ENCODE peak calls at places on chromosome 10, in four cellular contexts. N is NB4, I is stomach, T is AG10803. H is an unnamed sample.

GRCh38 chr10:25059990-25060389 is 43.6 kb downstream of the THNSL1 start:
- DNase-seq in T (peak), N (no peak), I (peak), H (peak)

GRCh38 chr10:126315471-126316177 is 72.7 kb downstream of the ADAM12 start:
- DNase-seq in T (peak), I (no peak), N (no peak), H (peak)

GRCh38 chr10:102434251-102434913 is 2.0 kb upstream of the CUEDC2 start:
- DNase-seq in I (no peak), N (peak), T (peak), H (peak)

GRCh38 chr10:86972613-86973380 is 4.5 kb downstream of the ADIRF start:
- DNase-seq in T (no peak), I (no peak), N (no peak), H (no peak)

GRCh38 chr10:127907411-127908105 is 655 bp downstream of the PTPRE start:
- DNase-seq in N (peak), I (peak), T (peak), H (peak)

GRCh38 chr10:9681655-9682054 is 1336.0 kb upstream of the CELF2 start:
- DNase-seq in N (peak), T (no peak), I (no peak), H (no peak)

GRCh38 chr10:79552143-79552542 is 8.1 kb downstream of the SFTPA2 start:
- DNase-seq in N (no peak), T (no peak), I (no peak), H (no peak)

GRCh38 chr10:125329056-125329455 is 168.7 kb upstream of the CTBP2 start:
- DNase-seq in T (no peak), N (no peak), I (no peak), H (no peak)

GRCh38 chr10:65723525-65723924 is 1202.3 kb upstream of the LRRTM3 start:
- DNase-seq in I (no peak), T (no peak), N (peak), H (no peak)

GRCh38 chr10:72108811-72109618 is 20.7 kb upstream of the SPOCK2 start:
- DNase-seq in I (no peak), N (no peak), T (no peak), H (peak)

GRCh38 chr10:73771722-73772279 is 10.0 kb upstream of the CHCHD1 start:
- DNase-seq in I (peak), T (peak), N (peak), H (peak)

GRCh38 chr10:12777840-12778585 is 223.5 kb downstream of the CCDC3 start:
- DNase-seq in N (no peak), I (no peak), T (no peak), H (no peak)

GRCh38 chr10:48800283-48800675 is 115.6 kb downstream of the WDFY4 start:
- DNase-seq in N (peak), T (no peak), I (no peak), H (no peak)

GRCh38 chr10:82089327-82089726 is 214.3 kb downstream of the NRG3 start:
- DNase-seq in T (no peak), N (no peak), I (no peak), H (no peak)

GRCh38 chr10:96413151-96413787 is 54.5 kb upstream of the OPALIN start:
- DNase-seq in T (no peak), N (peak), I (no peak), H (no peak)
- TF ChIP-seq CTCF in T (peak), N (peak), I (no peak), H (no peak)

GRCh38 chr10:121579656-121580055 is 18.6 kb downstream of the FGFR2 start:
- DNase-seq in T (no peak), I (no peak), N (no peak), H (no peak)
- H3K4me3 ChIP-seq in T (no peak), I (no peak), N (no peak), H (no peak)

DNA sequence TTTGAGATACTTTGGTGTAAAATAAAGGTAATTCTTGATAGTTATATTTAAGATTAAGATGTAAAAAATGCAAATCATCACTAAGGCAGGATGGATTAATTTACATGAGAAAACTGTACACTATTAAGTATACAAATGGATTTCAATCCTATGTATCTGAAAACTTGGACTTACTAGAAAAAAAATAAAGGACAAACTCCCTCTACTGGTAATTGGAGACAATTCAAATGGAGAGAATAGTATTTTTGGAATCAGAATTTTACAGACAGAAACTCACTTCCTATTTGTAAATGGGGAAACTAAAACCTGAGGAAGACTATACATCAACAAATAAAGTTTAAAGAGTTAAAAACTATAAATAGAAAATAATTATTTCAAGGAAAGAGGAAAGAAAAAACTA is 62.6 kb downstream of the CUL2 start:
- DNase-seq in N (peak), I (no peak), T (peak), H (peak)
- TF ChIP-seq CTCF in N (no peak), I (no peak), T (peak), H (peak)

GRCh38 chr10:101358706-101359300 is 4.8 kb downstream of the BTRC start:
- DNase-seq in T (peak), N (no peak), I (no peak), H (peak)
- H3K4me3 ChIP-seq in T (no peak), N (no peak), I (no peak), H (no peak)

DNA sequence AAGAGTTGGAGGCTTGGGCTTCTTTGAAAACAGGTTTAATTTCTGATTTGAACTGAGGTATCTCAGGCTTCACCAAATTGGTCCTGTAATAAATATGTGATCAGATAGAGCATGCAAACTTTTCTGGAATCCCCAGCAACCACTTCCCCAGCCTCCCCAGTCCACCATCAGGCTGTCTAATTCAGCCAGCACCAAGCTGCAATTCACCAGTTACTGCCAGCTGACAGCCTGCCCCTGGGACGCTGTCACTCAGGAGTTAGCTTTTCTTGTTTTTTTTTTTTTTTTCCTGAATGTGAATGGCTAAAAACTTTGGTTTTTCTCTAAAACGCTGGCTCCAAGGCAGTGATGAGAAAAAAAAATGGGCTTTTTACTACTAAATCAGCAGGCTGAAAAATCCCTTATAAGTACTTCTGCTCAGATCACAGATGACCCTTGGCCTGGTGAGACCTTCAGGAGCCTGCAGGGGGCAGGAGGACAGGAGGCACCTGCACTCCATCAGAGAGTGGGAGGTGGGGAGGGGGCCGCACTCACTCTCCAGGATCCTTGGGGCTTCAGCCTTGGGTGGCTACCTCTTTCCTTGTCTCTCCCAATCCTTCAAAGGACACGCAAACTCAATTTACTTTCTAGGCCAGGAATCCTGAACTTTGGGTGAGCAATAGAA is 349.4 kb downstream of the GATA3 start:
- DNase-seq in T (no peak), N (no peak), I (no peak), H (no peak)
- TF ChIP-seq CTCF in T (no peak), N (no peak), I (no peak), H (no peak)

GRCh38 chr10:92594194-92594593 is 1.3 kb downstream of the KIF11 start:
- DNase-seq in N (peak), T (no peak), I (no peak), H (peak)
- H3K4me3 ChIP-seq in N (peak), T (peak), I (peak), H (peak)

GRCh38 chr10:46019170-46019528 is 11.3 kb downstream of the NCOA4 start:
- DNase-seq in N (no peak), I (no peak), T (no peak), H (no peak)

GRCh38 chr10:46020344-46020656 is 10.1 kb downstream of the NCOA4 start:
- DNase-seq in N (no peak), T (no peak), I (no peak), H (no peak)

GRCh38 chr10:46020871-46021553 is 9.4 kb downstream of the NCOA4 start:
- DNase-seq in N (peak), I (no peak), T (peak), H (peak)

GRCh38 chr10:46018453-46019169 is 11.8 kb downstream of the NCOA4 start:
- DNase-seq in I (no peak), T (peak), N (no peak), H (peak)

GRCh38 chr10:46019541-46020343 is 10.7 kb downstream of the NCOA4 start:
- DNase-seq in T (no peak), N (no peak), I (no peak), H (no peak)
- TF ChIP-seq CTCF in T (no peak), N (no peak), I (no peak), H (no peak)

DNA sequence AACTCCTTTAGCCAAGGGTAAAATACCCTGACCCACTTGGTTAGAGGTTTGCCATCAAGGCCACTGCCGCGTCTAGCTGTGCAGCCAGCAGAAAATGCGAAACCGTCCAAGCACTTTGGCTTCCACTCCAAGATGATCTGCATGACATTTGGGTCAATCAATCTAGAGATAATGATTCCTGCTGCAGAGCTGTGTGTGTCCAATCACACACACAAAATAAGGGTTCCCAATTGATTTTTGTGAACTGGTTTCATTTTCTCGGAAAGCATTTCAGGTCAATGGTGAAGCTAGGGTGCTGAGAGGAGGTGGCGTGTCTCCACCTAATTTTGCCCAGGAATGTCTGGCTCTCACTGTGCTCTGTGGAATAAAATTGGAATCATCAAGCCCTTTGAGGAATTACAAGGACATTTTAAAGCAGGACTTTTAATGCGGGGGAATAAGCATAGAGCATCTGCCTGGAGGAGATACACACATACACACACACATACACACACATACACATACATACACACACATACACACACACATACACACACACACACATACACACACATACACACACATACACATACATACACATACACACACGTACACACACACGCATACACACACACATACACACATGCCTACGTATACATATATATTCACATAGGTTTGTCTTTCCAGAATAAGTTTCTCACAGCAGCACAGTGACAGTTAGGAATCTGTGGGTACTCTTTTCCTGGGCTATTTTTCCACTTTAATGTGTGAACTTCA is 59.5 kb downstream of the ACADSB start:
- DNase-seq in T (no peak), N (no peak), I (no peak), H (no peak)
- H3K4me3 ChIP-seq in T (no peak), N (no peak), I (no peak), H (no peak)

GRCh38 chr10:54124209-54124890 is 676.7 kb downstream of the PCDH15 start:
- DNase-seq in I (no peak), T (no peak), N (no peak), H (no peak)

GRCh38 chr10:54130394-54130793 is 670.6 kb downstream of the PCDH15 start:
- DNase-seq in T (no peak), I (no peak), N (no peak), H (no peak)

DNA sequence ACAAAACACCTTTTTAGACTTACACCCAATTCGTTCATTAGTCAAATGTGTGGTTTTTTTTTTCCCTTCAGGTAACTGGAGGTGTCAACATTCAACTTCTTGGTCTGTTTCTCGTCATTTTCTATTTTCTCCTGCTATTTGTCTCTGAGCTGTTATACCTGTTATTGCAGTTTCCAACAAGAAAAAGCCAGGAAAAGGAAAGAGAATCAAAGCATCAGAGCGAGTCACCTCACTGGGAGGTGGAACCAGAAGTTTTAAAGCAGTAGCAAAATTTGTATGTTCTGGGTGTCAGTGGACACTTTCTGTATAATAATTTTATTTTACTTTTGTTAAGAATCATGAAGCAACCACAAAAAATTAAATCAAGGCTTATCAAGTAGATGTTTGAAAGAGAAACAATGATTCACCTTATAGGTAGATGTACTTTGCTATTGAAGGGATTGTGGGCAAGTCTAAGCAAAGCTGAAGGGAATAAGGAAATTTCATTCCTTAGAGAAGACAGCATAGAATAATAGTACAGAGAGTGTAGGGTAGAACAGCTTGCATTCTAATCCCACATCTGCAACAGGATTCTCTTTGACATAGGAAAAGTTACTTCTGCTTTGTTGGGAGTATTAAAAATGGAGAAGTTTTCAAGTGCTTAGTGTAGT is 675.8 kb downstream of the PCDH15 start:
- DNase-seq in N (no peak), T (no peak), I (no peak), H (no peak)
- TF ChIP-seq CTCF in N (no peak), T (no peak), I (no peak), H (no peak)

GRCh38 chr10:26336979-26337378 is 101.2 kb upstream of the APBB1IP start:
- DNase-seq in N (peak), I (no peak), T (no peak), H (no peak)

GRCh38 chr10:26334232-26334931 is 103.8 kb upstream of the APBB1IP start:
- DNase-seq in T (no peak), N (no peak), I (no peak), H (no peak)

GRCh38 chr10:26331376-26331775 is 106.8 kb upstream of the APBB1IP start:
- DNase-seq in T (peak), N (no peak), I (no peak), H (peak)

GRCh38 chr10:26335574-26336093 is 102.5 kb upstream of the APBB1IP start:
- DNase-seq in N (no peak), T (no peak), I (no peak), H (no peak)

DNA sequence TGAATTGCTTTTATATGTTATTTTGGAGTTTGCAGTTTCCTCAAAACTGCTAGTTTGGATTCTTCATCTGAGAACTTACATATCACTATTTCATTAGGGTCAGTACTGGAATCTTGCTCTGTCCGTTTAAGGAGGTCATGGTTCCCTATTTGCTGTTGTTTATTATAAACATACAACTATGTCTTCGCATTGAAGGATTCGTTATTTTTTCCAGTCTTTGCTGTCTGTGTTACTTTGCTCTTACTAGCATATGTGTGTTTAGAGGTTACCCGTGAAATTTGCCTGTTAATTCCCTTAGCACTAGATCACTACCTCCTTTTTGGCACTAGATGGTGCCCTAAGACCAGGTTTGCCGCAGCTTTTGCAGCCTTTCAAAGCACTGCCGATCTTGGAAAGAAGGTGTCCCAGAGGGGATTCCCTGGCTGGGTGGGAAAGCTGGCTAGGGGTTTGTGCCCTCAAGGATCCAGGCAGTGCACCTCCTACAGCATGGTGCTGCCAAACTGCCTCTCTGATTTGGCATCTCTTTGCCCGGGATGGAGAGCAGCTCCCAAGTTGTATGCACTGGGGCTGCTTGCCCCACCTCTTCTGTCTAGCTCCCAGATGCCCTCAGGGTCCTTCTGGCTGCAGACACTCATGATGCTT is 103.1 kb upstream of the APBB1IP start:
- DNase-seq in I (peak), N (peak), T (peak), H (peak)
- H3K4me3 ChIP-seq in I (peak), N (no peak), T (peak), H (peak)

H was measured in fibroblast of the aortic adventitia.